ENCODE peak calls at places on chromosomes 1 and 21, in six cellular contexts. X is BE2C, I is Kasumi-1, T is psoas muscle, E is GM06990, N is WERI-Rb-1. D is an unnamed sample.

GRCh38 chr1:228927947-228928898 is 192.9 kb downstream of the RHOU start:
- DNase-seq in N (no peak), X (no peak), E (no peak), T (no peak), I (no peak), D (no peak)

GRCh38 chr1:47189844-47190562 is at the start of gene PDZK1IP1:
- DNase-seq in X (no peak), I (no peak), N (peak), E (no peak), T (peak), D (no peak)

GRCh38 chr21:21199342-21200102 is 201.3 kb downstream of the NCAM2 start:
- DNase-seq in E (no peak), I (no peak), T (no peak), N (no peak), X (no peak), D (no peak)

GRCh38 chr1:242205622-242206489 is 207.0 kb upstream of the MAP1LC3C start:
- DNase-seq in E (no peak), I (no peak), N (no peak), T (no peak), X (peak), D (no peak)

GRCh38 chr21:28227881-28228623 is 764.6 kb downstream of the LTN1 start:
- DNase-seq in X (no peak), E (no peak), I (no peak), N (no peak), T (no peak), D (no peak)

GRCh38 chr1:165600793-165601192 is 30.2 kb upstream of the MGST3 start:
- DNase-seq in I (no peak), T (no peak), N (no peak), E (no peak), X (no peak), D (no peak)

GRCh38 chr1:19799233-19799876 is 361 bp downstream of the TMCO4 start:
- DNase-seq in I (peak), N (peak), T (peak), X (peak), E (peak), D (no peak)

GRCh38 chr1:168035345-168035744 is 98.5 kb upstream of the MPC2 start:
- DNase-seq in T (no peak), N (no peak), E (no peak), X (no peak), I (no peak), D (no peak)

GRCh38 chr1:12031039-12031980 is 12.0 kb downstream of the MIIP start:
- DNase-seq in E (no peak), T (peak), X (peak), I (peak), N (peak), D (peak)

GRCh38 chr21:32516729-32517649 is 68.3 kb downstream of the TCP10L start:
- DNase-seq in X (no peak), T (no peak), I (peak), E (no peak), N (no peak), D (no peak)

GRCh38 chr1:61981870-61982660 is 212.6 kb upstream of the L1TD1 start:
- DNase-seq in T (no peak), I (no peak), E (no peak), N (no peak), X (no peak), D (no peak)

GRCh38 chr1:58762806-58763205 is 21.0 kb downstream of the JUN start:
- DNase-seq in N (no peak), I (no peak), X (no peak), T (no peak), E (no peak), D (no peak)

GRCh38 chr1:71987210-71987609 is 295.1 kb downstream of the NEGR1 start:
- DNase-seq in I (no peak), X (no peak), N (no peak), T (no peak), E (no peak), D (no peak)